ENCODE peak calls at places on chromosomes 12 and 14, in six cellular contexts. D is left ventricle myocardium inferior, F is transverse colon, U is adrenal gland, I is thyroid gland, Q is ovary. V is an unnamed sample. For H3K4me1, the result is how much of the 10 kb centered on the place peaks cover.

GRCh38 chr12:25276199-25276937 is 25.6 kb upstream of the KRAS start:
- DNase-seq in D (no peak), F (peak), U (peak), I (peak), Q (no peak), V (peak)

GRCh38 chr14:104687601-104688504 is 1.6 kb upstream of the INF2 start:
- DNase-seq in D (peak), F (peak), U (peak), I (peak), Q (peak), V (peak)

GRCh38 chr14:76834296-76834695 is 8.1 kb downstream of the LRRC74A start:
- DNase-seq in D (no peak), F (no peak), U (no peak), I (no peak), Q (no peak), V (no peak)

GRCh38 chr14:101491841-101492240 is 69.5 kb upstream of the DIO3 start:
- DNase-seq in D (no peak), F (no peak), U (no peak), I (no peak), Q (peak), V (no peak)

GRCh38 chr14:74846968-74847549 is 28.9 kb downstream of the PROX2 start:
- DNase-seq in D (no peak), F (no peak), U (no peak), I (no peak), Q (no peak), V (peak)

GRCh38 chr14:101195309-101195724 is 291.8 kb upstream of the RTL1 start:
- DNase-seq in D (no peak), F (no peak), U (no peak), I (no peak), Q (no peak), V (no peak)

GRCh38 chr12:116404913-116405611 is 127.6 kb upstream of the MED13L start:
- DNase-seq in D (no peak), F (no peak), U (no peak), I (no peak), Q (no peak), V (no peak)

GRCh38 chr14:65425885-65426284 is 13.4 kb downstream of the FUT8 start:
- DNase-seq in D (no peak), F (no peak), U (no peak), I (no peak), Q (no peak), V (no peak)

GRCh38 chr14:100285021-100285912 is 21.0 kb downstream of the SLC25A29 start:
- DNase-seq in D (peak), F (peak), U (peak), I (peak), Q (peak), V (peak)

GRCh38 chr14:83120187-83120586 is 1586.5 kb upstream of the SEL1L start:
- DNase-seq in D (no peak), F (no peak), U (no peak), I (no peak), Q (no peak), V (no peak)

GRCh38 chr14:23009483-23009938 is 432 bp downstream of the C14orf93 start:
- DNase-seq in D (no peak), F (no peak), U (no peak), I (no peak), Q (no peak), V (no peak)

GRCh38 chr12:123099556-123100192 is 51.2 kb downstream of the PITPNM2 start:
- DNase-seq in D (no peak), F (no peak), U (no peak), I (no peak), Q (no peak), V (no peak)

GRCh38 chr14:50607181-50607580 is 47.2 kb downstream of the ATL1 start:
- DNase-seq in D (no peak), F (no peak), U (no peak), I (no peak), Q (no peak), V (no peak)

GRCh38 chr12:92503977-92504966 is 198.5 kb upstream of the PLEKHG7 start:
- DNase-seq in D (peak), F (peak), U (peak), I (peak), Q (peak), V (no peak)

GRCh38 chr14:34227834-34228662 is 234.0 kb downstream of the SPTSSA start:
- DNase-seq in D (peak), F (peak), U (peak), I (peak), Q (peak), V (peak)

GRCh38 chr14:22646570-22647254 is 2.6 kb upstream of the OR6J1 start:
- DNase-seq in D (no peak), F (no peak), U (no peak), I (no peak), Q (no peak), V (no peak)

GRCh38 chr12:19739195-19739776 is 300.0 kb downstream of the AEBP2 start:
- DNase-seq in D (no peak), F (peak), U (peak), I (peak), Q (peak), V (peak)

GRCh38 chr12:127811988-127812387 is 455.0 kb upstream of the TMEM132C start:
- DNase-seq in D (peak), F (no peak), U (peak), I (peak), Q (no peak), V (peak)

GRCh38 chr12:29552324-29552927 is 54.9 kb upstream of the OVCH1 start:
- DNase-seq in D (peak), F (peak), U (peak), I (peak), Q (peak), V (peak)

GRCh38 chr14:100282766-100283419 is 23.4 kb downstream of the SLC25A29 start:
- DNase-seq in D (no peak), F (peak), U (no peak), I (peak), Q (no peak), V (peak)

GRCh38 chr12:44876554-44877275 is 600 bp upstream of the NELL2 start:
- DNase-seq in D (no peak), F (no peak), U (peak), I (peak), Q (no peak), V (peak)

GRCh38 chr12:106302401-106303201 is at the start of gene TCP11L2:
- DNase-seq in D (peak), F (peak), U (peak), I (peak), Q (peak), V (peak)

GRCh38 chr12:100926669-100927248 is 132.2 kb downstream of the ANO4 start:
- DNase-seq in D (no peak), F (peak), U (peak), I (no peak), Q (no peak), V (peak)

GRCh38 chr12:111434680-111435338 is 29.1 kb downstream of the SH2B3 start:
- DNase-seq in D (peak), F (peak), U (peak), I (peak), Q (peak), V (peak)

GRCh38 chr14:73762375-73762822 is 48.2 kb upstream of the PNMA1 start:
- DNase-seq in D (no peak), F (peak), U (no peak), I (peak), Q (no peak), V (no peak)

GRCh38 chr12:2526371-2526770 is 268.4 kb upstream of the FKBP4 start:
- DNase-seq in D (no peak), F (no peak), U (no peak), I (no peak), Q (no peak), V (no peak)

GRCh38 chr14:63752449-63753169 is 24.7 kb upstream of the SGPP1 start:
- DNase-seq in D (no peak), F (no peak), U (peak), I (no peak), Q (no peak), V (no peak)

GRCh38 chr14:74405663-74406062 is 20.3 kb downstream of the SYNDIG1L start:
- DNase-seq in D (no peak), F (no peak), U (no peak), I (no peak), Q (no peak), V (no peak)

GRCh38 chr14:32073537-32074189 is 3.4 kb upstream of the ARHGAP5 start:
- DNase-seq in D (no peak), F (peak), U (peak), I (peak), Q (no peak), V (peak)

GRCh38 chr12:53143355-53143754 is 37.2 kb upstream of the ZNF740 start:
- DNase-seq in D (no peak), F (no peak), U (no peak), I (no peak), Q (no peak), V (no peak)

DNA sequence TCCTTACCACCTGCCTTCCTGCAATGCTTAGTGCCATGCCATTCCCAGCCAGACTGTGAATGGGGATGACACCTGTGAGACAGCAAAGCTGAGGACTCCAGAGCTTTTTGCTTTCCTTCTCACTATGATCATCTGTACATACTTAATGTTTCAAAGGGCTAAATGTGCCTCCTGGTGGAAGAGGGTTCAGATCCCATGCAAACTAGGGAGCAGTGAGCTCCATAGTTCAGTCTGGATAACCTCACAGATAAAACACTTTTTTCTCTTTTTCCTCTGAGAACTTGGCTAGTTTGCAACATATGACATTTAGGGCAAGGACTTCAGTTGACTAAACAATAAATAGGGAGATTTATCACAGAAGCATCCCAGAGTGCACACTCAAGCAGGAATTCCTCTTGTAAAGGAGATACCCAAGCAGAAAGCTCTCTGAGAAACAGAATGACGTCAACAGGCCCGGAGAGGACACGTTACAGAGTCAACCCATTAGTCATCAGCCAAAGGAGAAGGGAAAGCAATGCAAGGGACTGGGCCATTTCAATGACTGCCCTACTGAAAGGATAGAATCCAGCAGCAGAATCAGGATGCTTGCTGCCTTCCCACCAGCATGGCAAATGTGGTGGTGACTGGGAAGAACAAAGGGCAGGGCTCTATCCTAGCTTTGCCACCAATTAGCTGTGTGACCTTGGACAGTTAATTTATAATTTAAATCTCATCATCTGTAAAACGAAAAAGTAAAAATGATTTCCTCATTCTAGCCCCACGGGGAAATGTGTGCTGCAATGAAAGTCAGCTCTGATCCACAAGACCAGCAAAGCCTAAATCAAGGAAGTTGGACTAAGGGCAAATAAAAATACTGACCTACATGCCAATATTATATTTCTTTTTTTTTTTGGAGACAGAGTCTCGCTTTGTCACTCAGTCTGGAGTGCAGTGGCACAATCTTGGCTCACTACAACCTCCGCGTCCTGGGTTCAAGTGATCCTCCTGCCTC is 80.9 kb upstream of the ACTN1 start:
- DNase-seq in D (no peak), F (peak), U (peak), I (no peak), Q (no peak), V (no peak)
- H3K27ac ChIP-seq in D (peak), F (peak), U (peak), I (no peak), Q (no peak), V (peak)

DNA sequence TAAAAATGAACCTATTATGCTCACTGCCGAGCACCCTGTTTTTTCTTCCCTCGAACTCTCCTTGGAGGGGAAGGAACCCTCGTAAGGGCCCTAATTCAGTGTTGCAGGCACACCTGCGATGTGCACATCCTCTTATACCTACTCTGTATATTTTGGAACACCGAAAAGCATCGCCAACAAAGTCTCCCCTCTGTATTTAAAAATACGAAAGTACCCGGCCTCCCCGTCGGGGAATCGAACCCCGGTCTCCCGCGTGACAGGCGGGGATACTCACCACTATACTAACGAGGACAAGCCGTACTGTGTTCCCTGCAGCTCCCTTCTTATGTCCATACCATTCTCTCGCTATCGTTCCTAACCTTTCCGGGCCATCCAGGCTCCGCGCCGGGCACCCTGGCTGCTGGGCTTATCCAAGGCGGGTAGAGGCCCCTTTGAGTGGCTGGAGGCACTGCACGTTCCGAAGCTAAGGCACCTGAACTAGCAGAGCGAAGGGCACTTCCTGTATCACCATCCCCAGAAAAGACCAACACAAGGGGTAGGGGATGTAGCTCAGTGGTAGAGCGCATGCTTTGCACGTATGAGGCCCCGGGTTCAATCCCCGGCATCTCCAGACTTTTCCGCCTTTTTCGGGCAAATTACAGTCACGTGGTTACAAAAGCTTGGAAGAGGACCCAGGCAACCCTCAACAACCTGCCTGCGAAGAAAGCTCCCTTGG is 25.1 kb upstream of the UBC start:
- DNase-seq in D (peak), F (peak), U (peak), I (peak), Q (peak), V (peak)
- TF ChIP-seq CTCF in D (no peak), F (no peak), U (no peak), I (no peak), Q (no peak), V (no peak)

GRCh38 chr12:11807453-11807852 is 158.0 kb downstream of the ETV6 start:
- DNase-seq in D (no peak), F (no peak), U (no peak), I (no peak), Q (no peak), V (no peak)
- H3K4me1 ChIP-seq in D (under half), F (half or more), U (under half), I (under half), Q (under half), V (under half)

DNA sequence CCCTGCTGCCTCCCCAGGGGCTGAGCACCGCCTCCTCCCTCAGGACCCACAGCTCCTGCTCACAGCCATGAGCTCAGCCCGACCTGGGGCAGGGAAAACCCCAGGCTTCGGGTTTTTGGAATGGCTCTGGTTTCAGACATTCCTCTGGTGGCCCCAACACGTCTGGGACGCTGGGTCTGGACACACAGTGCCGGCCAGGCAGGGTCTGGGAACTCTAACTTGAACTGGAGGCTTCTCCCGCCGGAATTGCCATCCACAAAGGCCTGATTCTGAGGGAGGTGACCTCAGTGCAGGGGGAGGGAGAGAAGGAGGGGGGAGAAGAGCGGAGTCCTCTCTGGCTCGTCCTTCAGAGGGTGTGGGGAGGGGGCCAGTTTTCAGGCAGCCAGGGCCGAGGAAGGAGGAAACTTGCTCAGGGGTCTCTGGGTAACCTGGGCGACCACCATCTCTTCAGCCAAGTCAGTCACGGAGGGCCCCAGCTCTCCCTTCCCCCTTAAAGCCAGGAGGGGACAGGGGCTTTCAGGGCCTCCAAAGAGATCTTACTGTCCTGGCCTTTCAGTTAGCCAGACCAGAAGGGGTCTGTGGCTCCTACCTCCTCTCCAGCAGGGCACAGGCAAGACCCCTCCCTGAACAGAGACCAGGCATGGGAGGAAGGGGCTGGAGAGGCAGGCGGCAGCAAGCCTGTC is 19.4 kb downstream of the NCKAP5L start:
- DNase-seq in D (peak), F (no peak), U (peak), I (no peak), Q (no peak), V (no peak)
- H3K27ac ChIP-seq in D (peak), F (peak), U (peak), I (no peak), Q (peak), V (peak)

GRCh38 chr12:105047303-105047702 is 37.0 kb downstream of the ALDH1L2 start:
- DNase-seq in D (no peak), F (no peak), U (no peak), I (no peak), Q (no peak), V (no peak)
- TF ChIP-seq CTCF in D (no peak), F (no peak), U (no peak), I (no peak), Q (no peak), V (no peak)

DNA sequence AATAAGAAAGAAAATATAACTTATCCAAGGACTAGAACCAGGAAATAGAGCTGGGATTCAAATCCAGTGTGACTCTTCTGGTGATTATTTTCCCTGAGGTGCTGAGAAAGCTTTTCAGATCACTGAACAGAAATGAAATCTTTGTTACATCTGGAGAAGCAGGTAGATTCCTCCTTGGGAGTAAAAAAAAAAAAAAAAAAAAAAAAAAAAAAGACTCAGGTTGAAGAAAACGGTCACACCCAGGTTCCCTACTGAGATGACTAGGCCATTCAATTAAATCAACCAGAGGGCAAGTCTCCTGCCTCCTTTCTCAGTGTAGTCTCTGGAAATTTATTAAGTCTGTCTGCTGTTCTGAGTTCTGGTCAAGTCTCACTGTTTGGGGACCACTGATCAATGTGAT is 24.0 kb downstream of the ARG2 start:
- DNase-seq in D (no peak), F (no peak), U (no peak), I (no peak), Q (no peak), V (no peak)
- H3K4me1 ChIP-seq in D (under half), F (under half), U (under half), I (under half), Q (under half), V (under half)

V was measured in cardiac muscle cell.